ENCODE peak calls at places on chromosomes 11 and 22, in four cellular contexts. One of them, this sample, is unnamed.

GRCh38 chr11:114036156-114036811 is 23.2 kb upstream of the ZBTB16 start:
- DNase-seq in AG09309: no peak
- DNase-seq in WERI-Rb-1: peak
- DNase-seq in colonic mucosa: peak
- DNase-seq in this sample: no peak

GRCh38 chr11:19660076-19660475 is 52.6 kb upstream of the NAV2 start:
- DNase-seq in WERI-Rb-1: no peak
- DNase-seq in AG09309: no peak
- DNase-seq in colonic mucosa: no peak
- DNase-seq in this sample: no peak

GRCh38 chr11:34308821-34309585 is 48.8 kb downstream of the ABTB2 start:
- DNase-seq in colonic mucosa: no peak
- DNase-seq in WERI-Rb-1: no peak
- DNase-seq in AG09309: peak
- DNase-seq in this sample: no peak

GRCh38 chr11:2461253-2462091 is 16.7 kb downstream of the KCNQ1 start:
- DNase-seq in WERI-Rb-1: no peak
- DNase-seq in colonic mucosa: no peak
- DNase-seq in AG09309: no peak
- DNase-seq in this sample: no peak

GRCh38 chr11:118111744-118112035 is 24.9 kb upstream of the SMIM35 start:
- DNase-seq in WERI-Rb-1: no peak
- DNase-seq in AG09309: no peak
- DNase-seq in colonic mucosa: no peak
- DNase-seq in this sample: no peak

GRCh38 chr11:44622190-44622650 is 56.8 kb downstream of the CD82 start:
- DNase-seq in WERI-Rb-1: peak
- DNase-seq in AG09309: no peak
- DNase-seq in colonic mucosa: peak
- DNase-seq in this sample: no peak

GRCh38 chr22:35656284-35656752 is 8.1 kb downstream of the APOL6 start:
- DNase-seq in colonic mucosa: no peak
- DNase-seq in AG09309: no peak
- DNase-seq in WERI-Rb-1: peak
- DNase-seq in this sample: no peak

GRCh38 chr11:29159552-29160465 is 857.0 kb downstream of the KCNA4 start:
- DNase-seq in AG09309: peak
- DNase-seq in WERI-Rb-1: peak
- DNase-seq in colonic mucosa: peak
- DNase-seq in this sample: peak

GRCh38 chr11:107040447-107041444 is 22.5 kb upstream of the GUCY1A2 start:
- DNase-seq in colonic mucosa: no peak
- DNase-seq in WERI-Rb-1: no peak
- DNase-seq in AG09309: peak
- DNase-seq in this sample: no peak

GRCh38 chr22:47290706-47291430 is 528.4 kb downstream of the TBC1D22A start:
- DNase-seq in AG09309: no peak
- DNase-seq in colonic mucosa: no peak
- DNase-seq in WERI-Rb-1: peak
- DNase-seq in this sample: no peak

GRCh38 chr11:32985600-32985999 is 30.1 kb upstream of the DEPDC7 start:
- DNase-seq in colonic mucosa: no peak
- DNase-seq in AG09309: no peak
- DNase-seq in WERI-Rb-1: no peak
- DNase-seq in this sample: no peak

GRCh38 chr11:64224151-64224890 is 1.7 kb downstream of the TRPT1 start:
- DNase-seq in AG09309: no peak
- DNase-seq in WERI-Rb-1: no peak
- DNase-seq in colonic mucosa: no peak
- DNase-seq in this sample: no peak

GRCh38 chr22:37233751-37234631 is 10.1 kb downstream of the RAC2 start:
- DNase-seq in WERI-Rb-1: no peak
- DNase-seq in AG09309: no peak
- DNase-seq in colonic mucosa: no peak
- DNase-seq in this sample: no peak

GRCh38 chr11:72174299-72175070 is 17.5 kb upstream of the FOLR1 start:
- DNase-seq in WERI-Rb-1: no peak
- DNase-seq in AG09309: no peak
- DNase-seq in colonic mucosa: peak
- DNase-seq in this sample: no peak

GRCh38 chr22:19663821-19664325 is 50.4 kb upstream of the SEPTIN5 start:
- DNase-seq in AG09309: no peak
- DNase-seq in WERI-Rb-1: peak
- DNase-seq in colonic mucosa: no peak
- DNase-seq in this sample: no peak

GRCh38 chr11:127619946-127620345 is 619.4 kb upstream of the KIRREL3 start:
- DNase-seq in AG09309: no peak
- DNase-seq in colonic mucosa: no peak
- DNase-seq in WERI-Rb-1: no peak
- DNase-seq in this sample: no peak

GRCh38 chr11:27995082-27995481 is 112.9 kb downstream of the KIF18A start:
- DNase-seq in WERI-Rb-1: no peak
- DNase-seq in AG09309: peak
- DNase-seq in colonic mucosa: no peak
- DNase-seq in this sample: no peak

GRCh38 chr22:35317680-35318290 is 18.1 kb downstream of the TOM1 start:
- DNase-seq in WERI-Rb-1: no peak
- DNase-seq in AG09309: no peak
- DNase-seq in colonic mucosa: no peak
- DNase-seq in this sample: no peak

GRCh38 chr11:10380921-10381320 is 74.1 kb upstream of the AMPD3 start:
- DNase-seq in WERI-Rb-1: no peak
- DNase-seq in AG09309: no peak
- DNase-seq in colonic mucosa: no peak
- DNase-seq in this sample: no peak

GRCh38 chr22:44669725-44670027 is 32.3 kb upstream of the PRR5 start:
- DNase-seq in AG09309: no peak
- DNase-seq in colonic mucosa: no peak
- DNase-seq in WERI-Rb-1: peak
- DNase-seq in this sample: no peak
- H3K4me3 ChIP-seq in AG09309: no peak
- H3K4me3 ChIP-seq in colonic mucosa: no peak
- H3K4me3 ChIP-seq in WERI-Rb-1: no peak
- H3K4me3 ChIP-seq in this sample: peak

GRCh38 chr11:73284106-73284505 is 12.0 kb downstream of the P2RY6 start:
- DNase-seq in WERI-Rb-1: no peak
- DNase-seq in AG09309: no peak
- DNase-seq in colonic mucosa: no peak
- DNase-seq in this sample: no peak

GRCh38 chr11:73285721-73286120 is 13.6 kb downstream of the P2RY6 start:
- DNase-seq in AG09309: no peak
- DNase-seq in colonic mucosa: no peak
- DNase-seq in WERI-Rb-1: no peak
- DNase-seq in this sample: no peak

GRCh38 chr11:73287400-73288101 is 15.4 kb downstream of the P2RY6 start:
- DNase-seq in WERI-Rb-1: no peak
- DNase-seq in colonic mucosa: no peak
- DNase-seq in AG09309: no peak
- DNase-seq in this sample: no peak

GRCh38 chr11:73288197-73288872 is 16.2 kb downstream of the P2RY6 start:
- DNase-seq in AG09309: no peak
- DNase-seq in colonic mucosa: no peak
- DNase-seq in WERI-Rb-1: no peak
- DNase-seq in this sample: no peak

GRCh38 chr11:73286240-73286810 is 14.2 kb downstream of the P2RY6 start:
- DNase-seq in colonic mucosa: no peak
- DNase-seq in WERI-Rb-1: no peak
- DNase-seq in AG09309: no peak
- DNase-seq in this sample: no peak
- TF ChIP-seq CTCF in colonic mucosa: no peak
- TF ChIP-seq CTCF in WERI-Rb-1: peak
- TF ChIP-seq CTCF in AG09309: no peak
- TF ChIP-seq CTCF in this sample: no peak

DNA sequence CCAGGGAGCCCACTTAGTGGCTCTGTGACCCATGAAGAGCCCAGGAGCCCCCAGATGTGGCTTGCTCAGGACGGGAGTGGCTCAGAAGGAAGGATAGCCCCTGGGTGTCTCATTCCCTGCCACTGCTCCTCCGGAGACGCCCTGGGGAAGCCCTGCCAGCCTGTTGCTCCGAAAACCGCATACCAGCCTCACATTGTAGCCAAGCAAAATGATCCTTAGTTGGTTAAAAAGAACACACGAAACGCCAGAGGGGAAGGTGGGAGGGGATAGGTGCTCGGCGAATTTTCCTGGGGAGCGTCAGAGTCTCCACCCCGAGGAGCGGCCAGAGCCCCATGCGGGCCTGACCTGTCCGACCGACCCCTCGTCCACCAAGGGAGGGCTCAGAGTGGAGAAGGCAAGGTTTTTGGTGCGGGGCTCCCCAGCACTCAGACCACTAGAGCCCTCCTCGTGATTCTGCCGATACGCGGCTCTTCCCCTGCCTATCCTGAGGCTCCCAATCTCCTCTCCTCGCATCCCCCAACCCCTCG is 39.5 kb downstream of the DIXDC1 start:
- DNase-seq in colonic mucosa: no peak
- DNase-seq in AG09309: no peak
- DNase-seq in WERI-Rb-1: no peak
- DNase-seq in this sample: no peak
- H3K4me3 ChIP-seq in colonic mucosa: peak
- H3K4me3 ChIP-seq in AG09309: peak
- H3K4me3 ChIP-seq in WERI-Rb-1: no peak
- H3K4me3 ChIP-seq in this sample: peak

GRCh38 chr22:39133871-39134270 is 18.6 kb downstream of the CBX7 start:
- DNase-seq in WERI-Rb-1: no peak
- DNase-seq in colonic mucosa: no peak
- DNase-seq in AG09309: no peak
- DNase-seq in this sample: no peak

GRCh38 chr22:39134366-39135091 is 18.0 kb downstream of the CBX7 start:
- DNase-seq in colonic mucosa: no peak
- DNase-seq in AG09309: no peak
- DNase-seq in WERI-Rb-1: no peak
- DNase-seq in this sample: no peak

GRCh38 chr22:39132871-39133524 is 19.5 kb downstream of the CBX7 start:
- DNase-seq in WERI-Rb-1: no peak
- DNase-seq in colonic mucosa: no peak
- DNase-seq in AG09309: no peak
- DNase-seq in this sample: no peak

GRCh38 chr22:39136317-39136716 is 16.2 kb downstream of the CBX7 start:
- DNase-seq in WERI-Rb-1: no peak
- DNase-seq in colonic mucosa: no peak
- DNase-seq in AG09309: no peak
- DNase-seq in this sample: no peak

DNA sequence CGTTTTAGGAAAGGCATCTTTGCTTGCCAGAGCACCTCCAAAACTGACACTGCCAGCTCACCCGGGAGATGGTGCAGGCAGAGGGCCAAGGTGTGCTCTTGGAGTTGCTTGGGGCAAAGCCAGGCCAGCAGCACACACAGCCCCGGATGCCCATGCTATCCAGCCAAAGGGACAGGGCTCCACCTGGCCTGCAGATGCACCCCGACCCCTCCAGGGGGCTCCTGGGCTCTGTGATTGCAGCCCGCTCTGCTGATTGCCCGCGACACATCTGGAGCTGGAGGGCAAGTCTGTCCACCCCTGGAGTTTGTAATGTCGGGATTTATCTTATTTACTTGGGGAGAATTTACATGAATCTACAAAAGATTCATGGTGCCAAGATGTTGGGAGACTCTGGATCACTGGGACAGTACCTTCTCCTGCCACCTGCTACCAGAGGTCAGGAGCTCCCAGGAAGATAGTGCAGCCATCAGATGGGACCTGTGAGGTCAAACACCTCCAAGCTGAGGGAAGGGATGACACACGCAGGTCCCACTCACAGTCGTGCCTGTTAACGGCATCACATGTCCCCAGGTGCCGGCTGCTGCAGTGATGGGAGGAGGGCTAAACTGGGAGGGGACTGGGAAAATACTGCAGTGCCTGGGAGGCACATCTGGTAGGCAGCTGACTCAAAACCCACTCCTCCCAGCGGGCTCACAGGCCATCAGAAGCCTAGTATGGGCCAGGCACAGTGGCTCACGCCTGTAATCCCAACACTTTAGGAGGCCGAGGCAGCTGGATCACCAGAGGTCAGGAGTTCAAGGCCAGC is 17.2 kb downstream of the CBX7 start:
- DNase-seq in AG09309: no peak
- DNase-seq in colonic mucosa: no peak
- DNase-seq in WERI-Rb-1: peak
- DNase-seq in this sample: no peak
- TF ChIP-seq CTCF in AG09309: peak
- TF ChIP-seq CTCF in colonic mucosa: no peak
- TF ChIP-seq CTCF in WERI-Rb-1: peak
- TF ChIP-seq CTCF in this sample: peak

GRCh38 chr22:17307566-17307965 is 61.7 kb upstream of the CECR2 start:
- DNase-seq in AG09309: no peak
- DNase-seq in WERI-Rb-1: no peak
- DNase-seq in colonic mucosa: no peak
- DNase-seq in this sample: no peak
- H3K4me3 ChIP-seq in AG09309: no peak
- H3K4me3 ChIP-seq in WERI-Rb-1: no peak
- H3K4me3 ChIP-seq in colonic mucosa: no peak
- H3K4me3 ChIP-seq in this sample: no peak

This sample was measured in HFF-Myc.